ENCODE peak calls at places on chromosomes 5 and 9, in seven cellular contexts. One of them, this sample, is unnamed.
A peak's percentile ranks its signal among the peaks of the same experiment; 100 is the strongest.

GRCh38 chr5:128674837-128675446 is 136.9 kb upstream of the FBN2 start:
- DNase-seq in foreskin fibroblast: peak; percentile 47
- DNase-seq in heart left ventricle: no peak
- DNase-seq in foreskin keratinocyte: no peak
- DNase-seq in tibial nerve: no peak
- DNase-seq in Peyer's patch: no peak
- DNase-seq in CD8-positive, alpha-beta T cell: no peak
- DNase-seq in this sample: no peak

GRCh38 chr5:169350759-169351240 is 49.9 kb upstream of the SLIT3 start:
- DNase-seq in foreskin keratinocyte: peak; percentile 99
- DNase-seq in Peyer's patch: no peak
- DNase-seq in CD8-positive, alpha-beta T cell: no peak
- DNase-seq in tibial nerve: no peak
- DNase-seq in heart left ventricle: peak; percentile 57
- DNase-seq in foreskin fibroblast: peak; percentile 100
- DNase-seq in this sample: no peak

GRCh38 chr9:35728041-35728971 is 3.7 kb downstream of the TLN1 start:
- DNase-seq in tibial nerve: peak; percentile 42
- DNase-seq in Peyer's patch: peak; percentile 80
- DNase-seq in foreskin fibroblast: peak; percentile 90
- DNase-seq in heart left ventricle: peak; percentile 86
- DNase-seq in CD8-positive, alpha-beta T cell: peak; percentile 22
- DNase-seq in foreskin keratinocyte: peak; percentile 17
- DNase-seq in this sample: peak; percentile 59

GRCh38 chr9:34723141-34723540 is 13.2 kb upstream of the CCL21 start:
- DNase-seq in heart left ventricle: no peak
- DNase-seq in foreskin fibroblast: no peak
- DNase-seq in Peyer's patch: no peak
- DNase-seq in CD8-positive, alpha-beta T cell: no peak
- DNase-seq in foreskin keratinocyte: no peak
- DNase-seq in tibial nerve: no peak
- DNase-seq in this sample: no peak

GRCh38 chr9:95078934-95079333 is 238.6 kb downstream of the FANCC start:
- DNase-seq in Peyer's patch: no peak
- DNase-seq in heart left ventricle: no peak
- DNase-seq in CD8-positive, alpha-beta T cell: no peak
- DNase-seq in foreskin fibroblast: no peak
- DNase-seq in foreskin keratinocyte: no peak
- DNase-seq in tibial nerve: no peak
- DNase-seq in this sample: no peak

GRCh38 chr9:133188006-133188842 is 20.8 kb downstream of the OBP2B start:
- DNase-seq in heart left ventricle: no peak
- DNase-seq in foreskin fibroblast: no peak
- DNase-seq in tibial nerve: no peak
- DNase-seq in Peyer's patch: no peak
- DNase-seq in CD8-positive, alpha-beta T cell: no peak
- DNase-seq in foreskin keratinocyte: no peak
- DNase-seq in this sample: peak; percentile 16

GRCh38 chr9:80467632-80468031 is 895.9 kb downstream of the TLE4 start:
- DNase-seq in tibial nerve: no peak
- DNase-seq in CD8-positive, alpha-beta T cell: no peak
- DNase-seq in foreskin fibroblast: no peak
- DNase-seq in Peyer's patch: no peak
- DNase-seq in heart left ventricle: no peak
- DNase-seq in foreskin keratinocyte: peak; percentile 28
- DNase-seq in this sample: no peak

GRCh38 chr5:68240196-68240595 is 24.6 kb downstream of the PIK3R1 start:
- DNase-seq in tibial nerve: no peak
- DNase-seq in heart left ventricle: no peak
- DNase-seq in foreskin fibroblast: no peak
- DNase-seq in foreskin keratinocyte: no peak
- DNase-seq in Peyer's patch: no peak
- DNase-seq in CD8-positive, alpha-beta T cell: no peak
- DNase-seq in this sample: peak; percentile 31

GRCh38 chr5:132825165-132825823 is 5.2 kb downstream of the SHROOM1 start:
- DNase-seq in tibial nerve: no peak
- DNase-seq in foreskin fibroblast: no peak
- DNase-seq in foreskin keratinocyte: no peak
- DNase-seq in Peyer's patch: no peak
- DNase-seq in CD8-positive, alpha-beta T cell: no peak
- DNase-seq in heart left ventricle: no peak
- DNase-seq in this sample: no peak

GRCh38 chr5:1670342-1670741 is 129.3 kb downstream of the MRPL36 start:
- DNase-seq in Peyer's patch: no peak
- DNase-seq in foreskin fibroblast: peak; percentile 35
- DNase-seq in heart left ventricle: no peak
- DNase-seq in foreskin keratinocyte: peak; percentile 56
- DNase-seq in tibial nerve: no peak
- DNase-seq in CD8-positive, alpha-beta T cell: no peak
- DNase-seq in this sample: peak; percentile 31

GRCh38 chr5:142145106-142145900 is 36.7 kb downstream of the NDFIP1 start:
- DNase-seq in foreskin fibroblast: peak; percentile 36
- DNase-seq in Peyer's patch: peak; percentile 51
- DNase-seq in foreskin keratinocyte: no peak
- DNase-seq in tibial nerve: peak; percentile 56
- DNase-seq in heart left ventricle: no peak
- DNase-seq in CD8-positive, alpha-beta T cell: peak; percentile 60
- DNase-seq in this sample: peak; percentile 69

GRCh38 chr9:33024126-33024965 is 727 bp upstream of the DNAJA1 start:
- DNase-seq in heart left ventricle: no peak
- DNase-seq in CD8-positive, alpha-beta T cell: no peak
- DNase-seq in foreskin fibroblast: no peak
- DNase-seq in Peyer's patch: no peak
- DNase-seq in foreskin keratinocyte: no peak
- DNase-seq in tibial nerve: no peak
- DNase-seq in this sample: no peak

GRCh38 chr5:17398439-17398838 is 99.6 kb upstream of the TAF11L2 start:
- DNase-seq in foreskin fibroblast: peak; percentile 23
- DNase-seq in CD8-positive, alpha-beta T cell: no peak
- DNase-seq in foreskin keratinocyte: peak; percentile 79
- DNase-seq in heart left ventricle: no peak
- DNase-seq in tibial nerve: no peak
- DNase-seq in Peyer's patch: no peak
- DNase-seq in this sample: no peak

GRCh38 chr5:8848997-8849585 is 696.8 kb downstream of the SEMA5A start:
- DNase-seq in heart left ventricle: no peak
- DNase-seq in foreskin keratinocyte: no peak
- DNase-seq in foreskin fibroblast: peak; percentile 91
- DNase-seq in CD8-positive, alpha-beta T cell: no peak
- DNase-seq in Peyer's patch: no peak
- DNase-seq in tibial nerve: no peak
- DNase-seq in this sample: no peak

GRCh38 chr5:96926275-96926674 is 9.6 kb upstream of the LNPEP start:
- DNase-seq in foreskin keratinocyte: no peak
- DNase-seq in Peyer's patch: no peak
- DNase-seq in heart left ventricle: no peak
- DNase-seq in CD8-positive, alpha-beta T cell: no peak
- DNase-seq in foreskin fibroblast: no peak
- DNase-seq in tibial nerve: no peak
- DNase-seq in this sample: no peak

GRCh38 chr9:2320126-2320525 is 301.5 kb upstream of the VLDLR start:
- DNase-seq in tibial nerve: no peak
- DNase-seq in Peyer's patch: no peak
- DNase-seq in CD8-positive, alpha-beta T cell: no peak
- DNase-seq in foreskin keratinocyte: no peak
- DNase-seq in foreskin fibroblast: no peak
- DNase-seq in heart left ventricle: no peak
- DNase-seq in this sample: no peak

GRCh38 chr5:133938039-133938821 is 30.2 kb downstream of the C5orf15 start:
- DNase-seq in Peyer's patch: no peak
- DNase-seq in foreskin keratinocyte: no peak
- DNase-seq in CD8-positive, alpha-beta T cell: no peak
- DNase-seq in foreskin fibroblast: no peak
- DNase-seq in tibial nerve: no peak
- DNase-seq in heart left ventricle: no peak
- DNase-seq in this sample: peak; percentile 24

GRCh38 chr9:82354260-82354659 is 365.7 kb downstream of the SPATA31D1 start:
- DNase-seq in heart left ventricle: no peak
- DNase-seq in tibial nerve: no peak
- DNase-seq in foreskin keratinocyte: peak; percentile 94
- DNase-seq in foreskin fibroblast: peak; percentile 89
- DNase-seq in CD8-positive, alpha-beta T cell: no peak
- DNase-seq in Peyer's patch: no peak
- DNase-seq in this sample: no peak

GRCh38 chr5:17928571-17928970 is 294.3 kb downstream of the TAF11L14 start:
- DNase-seq in heart left ventricle: no peak
- DNase-seq in foreskin fibroblast: no peak
- DNase-seq in CD8-positive, alpha-beta T cell: no peak
- DNase-seq in foreskin keratinocyte: peak; percentile 89
- DNase-seq in Peyer's patch: no peak
- DNase-seq in tibial nerve: no peak
- DNase-seq in this sample: peak; percentile 5

GRCh38 chr9:95156074-95156473 is 161.4 kb downstream of the FANCC start:
- DNase-seq in Peyer's patch: no peak
- DNase-seq in foreskin fibroblast: no peak
- DNase-seq in heart left ventricle: no peak
- DNase-seq in foreskin keratinocyte: no peak
- DNase-seq in CD8-positive, alpha-beta T cell: no peak
- DNase-seq in tibial nerve: no peak
- DNase-seq in this sample: no peak

GRCh38 chr9:99345451-99345850 is 123.4 kb downstream of the SEC61B start:
- DNase-seq in foreskin fibroblast: no peak
- DNase-seq in CD8-positive, alpha-beta T cell: no peak
- DNase-seq in foreskin keratinocyte: no peak
- DNase-seq in heart left ventricle: no peak
- DNase-seq in tibial nerve: no peak
- DNase-seq in Peyer's patch: no peak
- DNase-seq in this sample: no peak

GRCh38 chr5:172769598-172770373 is 1.2 kb downstream of the DUSP1 start:
- DNase-seq in Peyer's patch: peak; percentile 37
- DNase-seq in foreskin fibroblast: no peak
- DNase-seq in heart left ventricle: peak; percentile 69
- DNase-seq in tibial nerve: no peak
- DNase-seq in foreskin keratinocyte: no peak
- DNase-seq in CD8-positive, alpha-beta T cell: peak; percentile 34
- DNase-seq in this sample: no peak

GRCh38 chr5:101932599-101932998 is 363.5 kb downstream of the SLCO4C1 start:
- DNase-seq in CD8-positive, alpha-beta T cell: no peak
- DNase-seq in Peyer's patch: no peak
- DNase-seq in foreskin fibroblast: no peak
- DNase-seq in heart left ventricle: no peak
- DNase-seq in tibial nerve: no peak
- DNase-seq in foreskin keratinocyte: no peak
- DNase-seq in this sample: no peak

GRCh38 chr5:124056326-124057160 is 544.6 kb downstream of the CSNK1G3 start:
- DNase-seq in tibial nerve: no peak
- DNase-seq in foreskin fibroblast: no peak
- DNase-seq in heart left ventricle: no peak
- DNase-seq in CD8-positive, alpha-beta T cell: no peak
- DNase-seq in Peyer's patch: peak; percentile 53
- DNase-seq in foreskin keratinocyte: no peak
- DNase-seq in this sample: no peak

GRCh38 chr5:122119205-122119604 is 10.1 kb upstream of the ZNF474 start:
- DNase-seq in tibial nerve: no peak
- DNase-seq in CD8-positive, alpha-beta T cell: no peak
- DNase-seq in Peyer's patch: no peak
- DNase-seq in heart left ventricle: no peak
- DNase-seq in foreskin fibroblast: no peak
- DNase-seq in foreskin keratinocyte: no peak
- DNase-seq in this sample: no peak

GRCh38 chr9:6667633-6668280 is 22.2 kb upstream of the GLDC start:
- DNase-seq in heart left ventricle: no peak
- DNase-seq in foreskin fibroblast: peak; percentile 12
- DNase-seq in CD8-positive, alpha-beta T cell: no peak
- DNase-seq in foreskin keratinocyte: no peak
- DNase-seq in tibial nerve: no peak
- DNase-seq in Peyer's patch: no peak
- DNase-seq in this sample: no peak

GRCh38 chr9:29826421-29826820 is 2253.1 kb upstream of the C9orf72 start:
- DNase-seq in Peyer's patch: no peak
- DNase-seq in CD8-positive, alpha-beta T cell: no peak
- DNase-seq in foreskin fibroblast: no peak
- DNase-seq in heart left ventricle: no peak
- DNase-seq in tibial nerve: no peak
- DNase-seq in foreskin keratinocyte: no peak
- DNase-seq in this sample: no peak

DNA sequence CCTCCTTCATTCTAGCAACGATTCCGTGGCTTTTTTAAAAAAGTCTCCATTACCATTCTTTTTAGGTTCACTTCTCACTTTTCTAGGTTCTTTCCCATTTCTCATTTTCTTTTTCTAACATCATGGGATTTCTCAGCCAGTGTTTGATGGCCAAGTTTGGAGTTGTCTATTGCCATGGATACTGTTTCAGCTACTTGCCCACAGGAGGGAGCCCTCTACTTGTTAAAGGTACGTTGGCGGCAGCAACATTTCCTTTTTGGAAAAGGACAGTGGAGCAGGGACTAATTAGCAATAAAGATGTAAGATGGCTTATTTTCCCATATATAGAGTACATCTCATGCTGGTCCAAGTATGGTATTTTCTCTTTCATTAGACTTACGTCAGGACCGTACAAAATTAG is 2257.5 kb upstream of the C9orf72 start:
- DNase-seq in heart left ventricle: no peak
- DNase-seq in tibial nerve: no peak
- DNase-seq in foreskin keratinocyte: peak; percentile 12
- DNase-seq in foreskin fibroblast: no peak
- DNase-seq in CD8-positive, alpha-beta T cell: no peak
- DNase-seq in Peyer's patch: no peak
- DNase-seq in this sample: no peak
- TF ChIP-seq CTCF in heart left ventricle: no peak
- TF ChIP-seq CTCF in tibial nerve: no peak
- TF ChIP-seq CTCF in foreskin keratinocyte: peak; percentile 73
- TF ChIP-seq CTCF in foreskin fibroblast: no peak
- TF ChIP-seq CTCF in CD8-positive, alpha-beta T cell: no peak
- TF ChIP-seq CTCF in Peyer's patch: no peak
- TF ChIP-seq CTCF in this sample: no peak

GRCh38 chr9:121598167-121599000 is 53.0 kb upstream of the DAB2IP start:
- DNase-seq in heart left ventricle: peak; percentile 89
- DNase-seq in foreskin keratinocyte: peak; percentile 51
- DNase-seq in foreskin fibroblast: peak; percentile 80
- DNase-seq in Peyer's patch: no peak
- DNase-seq in tibial nerve: peak; percentile 19
- DNase-seq in CD8-positive, alpha-beta T cell: no peak
- DNase-seq in this sample: no peak
- TF ChIP-seq CTCF in heart left ventricle: peak; percentile 56
- TF ChIP-seq CTCF in foreskin keratinocyte: peak; percentile 68
- TF ChIP-seq CTCF in foreskin fibroblast: peak; percentile 50
- TF ChIP-seq CTCF in Peyer's patch: no peak
- TF ChIP-seq CTCF in tibial nerve: no peak
- TF ChIP-seq CTCF in CD8-positive, alpha-beta T cell: no peak
- TF ChIP-seq CTCF in this sample: no peak

DNA sequence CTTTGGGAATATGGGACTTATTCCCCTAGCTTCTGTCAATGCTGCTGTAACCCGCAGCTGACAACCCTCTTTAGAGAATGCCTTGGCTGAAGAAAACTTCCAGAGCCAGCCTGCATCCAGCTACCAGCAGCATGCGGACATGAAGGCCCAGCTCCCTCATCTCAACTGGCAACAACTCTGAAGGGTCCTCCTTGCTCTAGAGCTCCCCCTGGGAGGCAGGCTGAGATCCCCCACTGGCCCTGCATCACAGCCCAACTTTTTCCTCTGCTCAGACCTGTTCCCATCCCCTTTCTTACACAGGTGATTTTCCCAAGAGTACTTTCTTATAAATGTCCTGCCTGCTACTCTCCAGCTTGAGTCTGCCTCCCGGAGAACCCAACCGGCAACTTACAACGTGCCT is 18.7 kb upstream of the WNT8A start:
- DNase-seq in tibial nerve: no peak
- DNase-seq in foreskin fibroblast: no peak
- DNase-seq in heart left ventricle: no peak
- DNase-seq in foreskin keratinocyte: no peak
- DNase-seq in CD8-positive, alpha-beta T cell: peak; percentile 9
- DNase-seq in Peyer's patch: no peak
- DNase-seq in this sample: no peak
- TF ChIP-seq CTCF in tibial nerve: no peak
- TF ChIP-seq CTCF in foreskin fibroblast: peak; percentile 30
- TF ChIP-seq CTCF in heart left ventricle: peak; percentile 21
- TF ChIP-seq CTCF in foreskin keratinocyte: peak; percentile 44
- TF ChIP-seq CTCF in CD8-positive, alpha-beta T cell: no peak
- TF ChIP-seq CTCF in Peyer's patch: no peak
- TF ChIP-seq CTCF in this sample: no peak

GRCh38 chr5:161676109-161676508 is 9.4 kb upstream of the GABRA6 start:
- DNase-seq in foreskin fibroblast: no peak
- DNase-seq in Peyer's patch: no peak
- DNase-seq in foreskin keratinocyte: peak; percentile 0
- DNase-seq in heart left ventricle: no peak
- DNase-seq in tibial nerve: no peak
- DNase-seq in CD8-positive, alpha-beta T cell: no peak
- DNase-seq in this sample: no peak
- TF ChIP-seq CTCF in foreskin fibroblast: no peak
- TF ChIP-seq CTCF in Peyer's patch: no peak
- TF ChIP-seq CTCF in foreskin keratinocyte: no peak
- TF ChIP-seq CTCF in heart left ventricle: no peak
- TF ChIP-seq CTCF in tibial nerve: peak; percentile 12
- TF ChIP-seq CTCF in CD8-positive, alpha-beta T cell: no peak
- TF ChIP-seq CTCF in this sample: no peak

This sample was measured in HL-60.